ENCODE peak calls at places on chromosomes 12 and 14, in five cellular contexts. D is fibroblast of lung, L is psoas muscle, O is IMR-90, M is neural progenitor cell. F is an unnamed sample.

GRCh38 chr12:26953447-26953846 is 15.2 kb downstream of the FGFR1OP2 start:
- DNase-seq in O (peak; percentile 28), L (no peak), M (no peak), D (peak; percentile 16), F (no peak)

GRCh38 chr14:99726538-99727095 is 42.5 kb downstream of the CYP46A1 start:
- DNase-seq in D (no peak), L (no peak), O (no peak), M (no peak), F (no peak)

GRCh38 chr12:32312049-32312670 is 87.2 kb upstream of the FGD4 start:
- DNase-seq in M (peak; percentile 68), D (peak; percentile 66), O (peak; percentile 72), L (no peak), F (peak; percentile 45)

GRCh38 chr12:130764073-130764472 is 48.0 kb upstream of the RIMBP2 start:
- DNase-seq in L (no peak), M (no peak), O (peak; percentile 7), D (peak; percentile 36), F (peak; percentile 12)

GRCh38 chr14:51715250-51715649 is 63.5 kb downstream of the FRMD6 start:
- DNase-seq in O (no peak), L (no peak), M (no peak), D (no peak), F (no peak)

GRCh38 chr12:19402743-19403400 is 36.4 kb upstream of the AEBP2 start:
- DNase-seq in M (no peak), O (peak; percentile 63), L (peak; percentile 25), D (peak; percentile 58), F (peak; percentile 21)

GRCh38 chr12:34404377-34405285 is 382.3 kb downstream of the ALG10 start:
- DNase-seq in M (no peak), D (no peak), L (peak; percentile 4), O (no peak), F (no peak)

GRCh38 chr12:52924764-52925716 is 20.2 kb upstream of the KRT8 start:
- DNase-seq in M (no peak), D (peak; percentile 99), L (no peak), O (peak; percentile 93), F (peak; percentile 65)

GRCh38 chr12:53011889-53012288 is 5.6 kb downstream of the EIF4B start:
- DNase-seq in M (no peak), O (no peak), L (no peak), D (no peak), F (no peak)

GRCh38 chr12:31482816-31483215 is 108.1 kb downstream of the DENND5B start:
- DNase-seq in M (no peak), D (peak; percentile 87), L (no peak), O (peak; percentile 51), F (peak; percentile 37)

GRCh38 chr12:14769462-14769836 is 33.8 kb downstream of the WBP11 start:
- DNase-seq in D (no peak), L (peak; percentile 21), O (peak; percentile 20), M (peak; percentile 86), F (no peak)

GRCh38 chr14:30771595-30771994 is 102.8 kb upstream of the COCH start:
- DNase-seq in D (no peak), M (no peak), O (no peak), L (no peak), F (no peak)

GRCh38 chr14:77549451-77549850 is 50.8 kb upstream of the ISM2 start:
- DNase-seq in O (no peak), L (no peak), M (peak; percentile 27), D (no peak), F (no peak)

GRCh38 chr12:75685826-75686225 is 174.4 kb upstream of the KRR1 start:
- DNase-seq in D (no peak), M (no peak), O (no peak), L (no peak), F (no peak)

GRCh38 chr14:34766060-34766459 is 51.7 kb upstream of the CFL2 start:
- DNase-seq in O (no peak), M (no peak), D (no peak), L (no peak), F (no peak)

GRCh38 chr14:34775342-34775741 is 60.9 kb upstream of the CFL2 start:
- DNase-seq in D (no peak), M (no peak), O (no peak), L (no peak), F (no peak)

GRCh38 chr14:34775922-34776321 is 61.5 kb upstream of the CFL2 start:
- DNase-seq in O (no peak), D (no peak), L (no peak), M (no peak), F (no peak)

GRCh38 chr14:34766611-34767010 is 52.2 kb upstream of the CFL2 start:
- DNase-seq in L (no peak), M (no peak), O (peak; percentile 10), D (peak; percentile 26), F (no peak)

DNA sequence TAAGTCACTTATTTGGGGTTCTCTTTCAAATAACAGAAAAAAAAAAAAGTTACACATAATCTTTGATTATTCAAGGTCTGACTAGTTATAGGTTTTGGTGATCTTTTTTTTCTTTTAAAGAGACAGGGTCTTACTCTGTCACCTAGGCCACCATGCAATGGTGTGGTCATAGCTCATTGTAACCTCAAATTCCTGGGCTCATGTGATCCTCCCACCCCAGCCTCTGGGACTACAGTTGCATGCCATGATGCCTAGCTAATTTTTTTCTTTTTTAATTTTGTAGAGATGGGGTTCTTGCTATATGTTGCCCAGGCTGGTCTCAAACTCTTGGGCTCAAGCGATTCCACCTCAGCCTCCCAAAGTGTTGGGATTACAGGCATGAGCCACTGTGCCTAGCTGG is 56.5 kb upstream of the CFL2 start:
- DNase-seq in M (no peak), O (no peak), D (peak; percentile 21), L (no peak), F (no peak)
- TF ChIP-seq CTCF in M (no peak), O (no peak), D (no peak), L (no peak), F (no peak)

DNA sequence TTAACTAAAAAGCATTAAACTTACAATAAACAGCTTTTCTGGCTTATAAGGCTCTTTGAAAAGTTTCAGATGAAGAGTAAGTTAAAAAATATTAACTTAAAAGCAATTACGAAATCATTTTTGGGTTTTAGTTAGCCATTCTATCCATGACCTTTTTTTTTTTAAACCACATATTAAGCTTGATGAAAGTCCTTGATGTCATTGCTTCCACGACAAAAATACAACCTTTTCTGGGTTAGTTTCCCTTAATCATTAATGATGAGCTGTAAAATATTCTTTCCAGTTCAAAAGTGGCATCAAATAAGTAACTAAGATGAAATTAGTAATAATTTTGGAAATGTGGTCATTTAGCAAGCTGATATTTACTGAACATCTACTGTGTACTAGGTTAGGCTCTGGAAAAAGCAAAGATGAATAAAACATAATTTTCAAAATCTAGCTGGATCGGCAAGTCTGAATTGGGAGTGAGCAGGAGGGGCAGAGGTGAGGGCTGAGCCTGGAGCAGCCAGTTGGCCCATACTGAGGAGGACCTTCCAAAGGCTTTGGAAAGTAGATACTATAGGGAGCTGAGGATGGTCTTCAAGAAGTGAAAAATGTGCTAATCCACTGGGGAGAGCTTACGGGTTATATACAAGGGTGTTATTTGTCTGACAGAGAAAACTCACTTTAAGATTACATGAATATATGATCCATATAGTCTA is 345.1 kb downstream of the ZFP36L1 start:
- DNase-seq in O (no peak), M (no peak), D (no peak), L (no peak), F (no peak)
- H3K4me1 ChIP-seq in O (peaks cover 15% of the 10 kb centered on the region), M (peaks cover 32% of the 10 kb centered on the region), D (no peaks in the 10 kb centered on the region), L (peaks cover 23% of the 10 kb centered on the region), F (peaks cover 25% of the 10 kb centered on the region)

GRCh38 chr12:64582862-64583261 is 27.4 kb upstream of the RASSF3 start:
- DNase-seq in D (no peak), L (no peak), O (no peak), M (no peak), F (no peak)
- H3K27ac ChIP-seq in D (no peak overlapping the region), L (no peak overlapping the region), O (no peak overlapping the region), M (no peak overlapping the region), F (no peak overlapping the region)

DNA sequence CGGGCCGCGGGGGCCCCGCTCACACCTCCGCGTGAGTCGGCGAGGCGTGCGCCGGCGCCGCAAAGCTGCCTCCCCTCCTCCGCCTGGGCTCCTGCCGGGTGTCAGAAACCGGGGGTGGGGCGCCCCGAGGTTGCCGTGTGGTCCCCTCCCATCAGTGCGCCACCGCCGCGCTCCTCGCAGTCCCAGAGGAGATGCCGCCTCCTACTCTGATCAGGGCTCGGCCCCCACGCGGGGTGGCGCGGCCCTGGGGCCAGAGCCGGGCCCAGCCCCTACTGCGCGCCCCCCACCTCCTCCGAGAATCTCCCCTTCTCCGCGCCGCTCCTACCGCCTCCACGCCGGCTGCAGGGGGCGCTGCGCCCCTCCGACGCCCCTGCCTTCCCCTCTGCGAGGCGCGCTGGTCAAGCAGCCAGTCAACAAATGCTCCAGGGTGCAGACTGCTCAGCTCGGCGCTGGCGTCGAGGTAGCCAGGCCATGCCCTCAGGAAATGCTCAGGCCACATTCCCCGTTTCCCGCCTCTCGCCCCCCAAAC is 467 bp upstream of the JAG2 start:
- DNase-seq in L (no peak), O (no peak), M (peak; percentile 76), D (no peak), F (peak; percentile 29)
- TF ChIP-seq CTCF in L (peak; percentile 40), O (peak; percentile 41), M (peak; percentile 78), D (peak; percentile 30), F (peak; percentile 18)

GRCh38 chr12:113186666-113187325 is 1.3 kb downstream of the RITA1 start:
- DNase-seq in M (no peak), D (no peak), L (no peak), O (no peak), F (no peak)
- H3K4me1 ChIP-seq in M (peaks cover 8% of the 10 kb centered on the region), D (peaks cover 10% of the 10 kb centered on the region), L (peaks cover 20% of the 10 kb centered on the region), O (peaks cover 5% of the 10 kb centered on the region), F (peaks cover 12% of the 10 kb centered on the region)

DNA sequence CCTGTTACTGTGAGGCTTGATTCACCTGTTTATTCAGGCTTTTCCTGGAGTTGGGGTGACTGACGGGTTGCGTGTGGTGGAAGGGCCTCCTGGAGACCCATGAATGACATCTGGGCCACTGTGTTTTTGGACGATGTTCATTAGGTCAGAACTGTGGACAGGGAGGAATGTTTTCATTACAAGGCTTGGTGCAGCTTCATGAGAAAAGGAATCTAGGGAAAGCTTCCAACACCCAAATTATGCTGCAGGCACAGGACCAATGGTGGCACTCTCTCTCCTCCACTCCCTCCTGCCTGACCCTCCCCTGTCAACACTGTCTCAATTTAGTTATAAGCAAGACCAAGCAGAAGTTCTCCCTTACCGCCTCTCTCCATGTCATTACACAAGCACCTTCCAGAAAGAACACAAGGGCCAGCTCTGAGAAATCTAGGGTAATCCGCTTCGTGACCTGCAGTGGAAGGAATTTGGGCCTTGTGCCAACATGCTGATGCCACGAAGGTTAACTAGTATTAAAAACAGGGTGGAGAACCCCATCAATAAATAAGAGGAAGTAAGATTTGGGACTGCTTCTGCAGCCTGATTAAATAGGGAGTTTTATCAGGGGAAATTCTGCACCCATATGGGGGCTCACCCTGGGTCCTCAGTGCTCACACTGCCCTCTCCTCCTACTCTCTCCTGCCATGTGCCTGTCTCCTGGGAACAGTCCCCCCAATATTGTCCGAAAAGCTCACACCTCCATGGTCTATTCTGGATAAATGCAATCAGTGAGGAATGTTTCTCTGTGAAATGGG is 200.3 kb downstream of the KTN1 start:
- DNase-seq in L (peak; percentile 21), M (no peak), D (peak; percentile 78), O (peak; percentile 33), F (peak; percentile 67)
- H3K27ac ChIP-seq in L (no peak overlapping the region), M (no peak overlapping the region), D (no peak overlapping the region), O (no peak overlapping the region), F (no peak overlapping the region)

DNA sequence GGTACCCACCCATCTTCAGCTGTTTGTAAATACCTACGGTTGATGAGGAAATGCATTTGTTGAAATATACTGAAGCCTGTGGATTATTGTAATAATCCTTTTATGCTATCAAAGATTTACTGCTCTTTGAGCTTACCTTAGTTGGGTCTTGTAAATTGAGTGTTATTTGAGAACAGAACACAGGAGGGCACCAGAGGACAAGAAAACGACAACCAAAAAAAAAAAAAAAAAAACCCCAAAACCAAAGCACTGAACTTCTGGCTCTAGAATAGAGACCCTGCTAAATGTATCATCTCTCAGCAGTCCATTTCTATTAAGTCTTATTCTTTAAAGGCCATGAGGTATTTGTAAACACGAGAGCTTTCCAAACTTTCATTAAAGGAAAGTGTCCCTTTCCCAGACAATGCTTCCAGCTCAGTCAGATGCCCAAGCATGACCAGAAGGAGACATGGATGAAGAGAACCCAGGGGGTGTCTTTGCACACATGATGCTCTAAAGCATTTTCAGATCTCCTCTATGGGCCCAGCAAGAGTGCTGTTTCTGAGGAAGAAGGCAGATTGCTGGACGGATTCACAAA is 763.9 kb downstream of the NRXN3 start:
- DNase-seq in L (no peak), D (peak; percentile 28), O (peak; percentile 49), M (peak; percentile 35), F (peak; percentile 8)
- TF ChIP-seq CTCF in L (no peak), D (peak; percentile 35), O (peak; percentile 72), M (peak; percentile 79), F (peak; percentile 25)

F was measured in mammary epithelial cell.